ENCODE peak calls at places on chromosomes 16 and 17, in ten cellular contexts. L is CD8-positive, alpha-beta T cell; W is RPMI8226; X is GM23338; K is IMR-90; Q is HuH-7.5; H is aorta; I is GM10248; S is bronchial epithelial cell; J is stimulated activated naive CD8-positive, alpha-beta T cell treated with anti-CD3 and anti-CD28 coated beads, Interleukin-15, Interleukin-2, amounts not matched to agents 100 U/mL and 50 U/mL, for 24 hours. F is an unnamed sample.

GRCh38 chr17:78490673-78491072 is 86.5 kb downstream of the DNAH17 start:
- DNase-seq in L (no peak), S (no peak), Q (no peak), H (no peak), W (no peak), K (no peak), J (no peak), X (no peak), I (no peak), F (no peak)

GRCh38 chr16:57994778-57995177 is 5.7 kb downstream of the ZNF319 start:
- DNase-seq in J (peak), W (peak), K (peak), Q (peak), H (peak), S (peak), L (peak), X (peak), I (peak), F (no peak)

GRCh38 chr17:82294086-82294773 is 20.7 kb upstream of the CSNK1D start:
- DNase-seq in X (no peak), Q (no peak), H (no peak), I (no peak), W (no peak), K (peak), S (peak), L (peak), J (no peak), F (no peak)

GRCh38 chr17:79022507-79022991 is 1.4 kb upstream of the C1QTNF1 start:
- DNase-seq in X (no peak), W (no peak), K (no peak), J (no peak), S (no peak), I (no peak), H (peak), Q (no peak), L (no peak), F (no peak)

GRCh38 chr17:82569621-82570020 is 50.1 kb downstream of the FOXK2 start:
- DNase-seq in Q (no peak), S (no peak), J (no peak), X (no peak), W (no peak), I (no peak), L (no peak), K (no peak), H (no peak), F (no peak)

GRCh38 chr16:88770459-88771293 is 14.3 kb downstream of the PIEZO1 start:
- DNase-seq in W (no peak), H (no peak), J (peak), S (peak), X (peak), Q (no peak), L (peak), I (no peak), K (peak), F (no peak)

GRCh38 chr17:13597723-13598347 is 3.9 kb downstream of the HS3ST3A1 start:
- DNase-seq in Q (peak), J (peak), K (peak), I (peak), W (peak), L (no peak), X (peak), S (peak), H (no peak), F (no peak)

GRCh38 chr17:36550491-36551417 is 6.0 kb downstream of the GGNBP2 start:
- DNase-seq in H (no peak), W (no peak), X (no peak), K (no peak), S (no peak), Q (no peak), I (peak), J (no peak), L (no peak), F (no peak)

GRCh38 chr17:49548506-49549310 is 27.0 kb upstream of the NXPH3 start:
- DNase-seq in L (no peak), I (peak), J (no peak), S (peak), W (peak), X (peak), K (peak), Q (peak), H (no peak), F (peak)

GRCh38 chr16:21277927-21278706 is at the start of gene CRYM:
- DNase-seq in K (no peak), W (peak), L (no peak), J (peak), Q (peak), I (peak), H (peak), X (peak), S (peak), F (no peak)

GRCh38 chr17:77178586-77178985 is 37.8 kb downstream of the SEC14L1 start:
- DNase-seq in Q (no peak), J (no peak), H (no peak), X (no peak), K (no peak), I (no peak), L (no peak), S (no peak), W (no peak), F (no peak)

GRCh38 chr16:58127033-58127556 is 2.1 kb downstream of the CFAP20 start:
- DNase-seq in L (peak), W (peak), S (peak), X (peak), I (no peak), Q (no peak), J (no peak), H (no peak), K (peak), F (no peak)

GRCh38 chr16:11390573-11391495 is 45.6 kb downstream of the RMI2 start:
- DNase-seq in W (no peak), I (no peak), X (no peak), S (peak), K (no peak), Q (no peak), H (peak), J (no peak), L (no peak), F (no peak)

GRCh38 chr17:41547921-41548843 is 20.1 kb upstream of the KRT19 start:
- DNase-seq in K (peak), J (peak), I (no peak), Q (no peak), W (no peak), S (peak), X (no peak), L (no peak), H (peak), F (peak)

GRCh38 chr17:34151081-34151480 is 104.0 kb upstream of the CCL2 start:
- DNase-seq in H (no peak), X (peak), I (no peak), W (no peak), L (no peak), Q (no peak), K (no peak), J (no peak), S (no peak), F (no peak)

GRCh38 chr17:4048218-4048617 is 84.0 kb upstream of the ATP2A3 start:
- DNase-seq in S (no peak), H (no peak), X (no peak), L (no peak), W (no peak), J (no peak), Q (no peak), K (no peak), I (no peak), F (no peak)

GRCh38 chr16:67014641-67015315 is 14.2 kb upstream of the CBFB start:
- DNase-seq in H (peak), J (no peak), Q (no peak), W (no peak), X (peak), S (no peak), L (no peak), I (no peak), K (no peak), F (no peak)

GRCh38 chr17:80981062-80981902 is 10.4 kb upstream of the CHMP6 start:
- DNase-seq in Q (no peak), S (no peak), K (no peak), X (peak), H (no peak), J (peak), L (peak), W (peak), I (peak), F (no peak)